ENCODE peak calls at places on chromosomes 11 and 22, in four cellular contexts. I is HCT116, Z is HepG2, Y is SK-N-SH. G is an unnamed sample.

GRCh38 chr11:28759311-28759710 is 651.1 kb downstream of the METTL15 start:
- DNase-seq in Z (no peak), Y (no peak), I (peak), G (no peak)

GRCh38 chr22:20194681-20195593 is 44.1 kb upstream of the CCDC188 start:
- DNase-seq in Y (no peak), I (no peak), Z (no peak), G (no peak)

GRCh38 chr22:32720924-32721323 is 80.6 kb upstream of the TIMP3 start:
- DNase-seq in Z (peak), Y (peak), I (no peak), G (no peak)

GRCh38 chr11:114264381-114264780 is 31.8 kb upstream of the NNMT start:
- DNase-seq in Y (no peak), I (no peak), Z (no peak), G (no peak)

GRCh38 chr11:12182650-12183511 is 72.5 kb downstream of the MICAL2 start:
- DNase-seq in Y (no peak), Z (peak), I (peak), G (peak)

GRCh38 chr11:61555978-61556377 is 24.9 kb downstream of the SYT7 start:
- DNase-seq in Y (no peak), Z (no peak), I (no peak), G (no peak)

GRCh38 chr22:46934172-46934745 is 171.8 kb downstream of the TBC1D22A start:
- DNase-seq in Z (no peak), I (no peak), Y (no peak), G (no peak)

GRCh38 chr22:19597399-19597735 is 73.2 kb upstream of the CLDN5 start:
- DNase-seq in Z (peak), Y (no peak), I (no peak), G (no peak)

GRCh38 chr11:71431271-71431670 is 16.9 kb downstream of the DHCR7 start:
- DNase-seq in Y (no peak), I (no peak), Z (no peak), G (no peak)

GRCh38 chr22:35480143-35480542 is 60.5 kb upstream of the RASD2 start:
- DNase-seq in Y (no peak), Z (no peak), I (no peak), G (no peak)

GRCh38 chr11:64007160-64007628 is 21.0 kb downstream of the OTUB1 start:
- DNase-seq in I (no peak), Y (peak), Z (no peak), G (peak)

GRCh38 chr11:57387284-57388030 is 3.0 kb downstream of the PRG2 start:
- DNase-seq in Z (no peak), I (no peak), Y (no peak), G (no peak)

GRCh38 chr22:39349967-39350802 is at the start of gene SYNGR1:
- DNase-seq in Y (peak), I (no peak), Z (no peak), G (no peak)

GRCh38 chr11:117175104-117175503 is 3.4 kb upstream of the SIDT2 start:
- DNase-seq in Y (no peak), Z (no peak), I (no peak), G (no peak)

GRCh38 chr11:13384837-13385417 is 78.1 kb downstream of the BTBD10 start:
- DNase-seq in Y (peak), I (peak), Z (peak), G (peak)

GRCh38 chr11:73312806-73313403 is 4.8 kb downstream of the ARHGEF17 start:
- DNase-seq in Z (no peak), I (no peak), Y (peak), G (no peak)

GRCh38 chr11:73315288-73316020 is 7.4 kb downstream of the ARHGEF17 start:
- DNase-seq in I (no peak), Z (no peak), Y (no peak), G (no peak)

GRCh38 chr11:73316422-73316821 is 8.3 kb downstream of the ARHGEF17 start:
- DNase-seq in I (no peak), Y (no peak), Z (no peak), G (no peak)

GRCh38 chr11:73313652-73314051 is 5.6 kb downstream of the ARHGEF17 start:
- DNase-seq in Z (no peak), I (no peak), Y (no peak), G (no peak)

DNA sequence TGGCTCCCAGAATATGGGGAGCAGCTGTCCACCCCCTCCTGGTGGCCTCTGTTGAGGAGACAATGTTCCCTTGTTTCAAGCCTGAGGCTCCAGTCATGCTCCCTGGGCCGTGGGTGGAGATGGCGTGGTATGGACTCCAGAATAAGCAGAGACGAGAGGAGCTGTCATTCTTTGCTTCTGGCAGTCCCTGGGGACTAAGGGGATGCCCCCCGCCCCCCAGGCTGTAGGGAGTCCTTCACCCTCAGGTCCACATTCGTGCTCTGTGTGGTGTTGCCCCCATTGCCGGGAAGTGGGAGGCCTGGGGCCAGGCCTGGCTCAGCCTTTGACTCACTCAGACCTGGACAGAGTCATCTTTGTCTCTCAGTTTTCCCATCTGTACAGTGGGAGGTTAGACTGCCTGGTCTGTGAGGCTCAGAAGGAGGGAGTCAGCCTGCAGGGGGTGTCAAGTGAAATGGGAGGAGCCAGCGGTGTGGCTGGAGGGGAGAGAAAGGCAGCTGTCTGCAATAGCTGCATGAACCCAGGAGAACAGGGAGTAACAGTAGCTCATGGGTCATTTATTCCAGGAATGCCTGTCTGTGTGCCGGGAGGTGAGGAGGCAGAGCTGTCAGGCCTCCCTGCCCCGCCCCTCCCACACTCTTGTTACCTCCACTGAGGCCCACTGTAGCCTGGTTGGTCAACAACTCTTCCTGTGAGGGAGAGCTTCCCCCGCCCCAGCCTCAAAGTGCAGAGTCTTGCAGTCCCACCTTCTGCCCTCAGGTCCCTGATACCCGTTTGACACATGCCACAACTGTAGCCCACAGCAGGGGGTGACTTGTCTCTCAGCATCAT is 6.3 kb downstream of the ARHGEF17 start:
- DNase-seq in Y (no peak), I (no peak), Z (peak), G (no peak)
- TF ChIP-seq JUND in Y (no peak), I (no peak), Z (no peak), G (no peak)

GRCh38 chr11:106503901-106504300 is 426.4 kb downstream of the AASDHPPT start:
- DNase-seq in I (no peak), Z (no peak), Y (peak), G (no peak)

DNA sequence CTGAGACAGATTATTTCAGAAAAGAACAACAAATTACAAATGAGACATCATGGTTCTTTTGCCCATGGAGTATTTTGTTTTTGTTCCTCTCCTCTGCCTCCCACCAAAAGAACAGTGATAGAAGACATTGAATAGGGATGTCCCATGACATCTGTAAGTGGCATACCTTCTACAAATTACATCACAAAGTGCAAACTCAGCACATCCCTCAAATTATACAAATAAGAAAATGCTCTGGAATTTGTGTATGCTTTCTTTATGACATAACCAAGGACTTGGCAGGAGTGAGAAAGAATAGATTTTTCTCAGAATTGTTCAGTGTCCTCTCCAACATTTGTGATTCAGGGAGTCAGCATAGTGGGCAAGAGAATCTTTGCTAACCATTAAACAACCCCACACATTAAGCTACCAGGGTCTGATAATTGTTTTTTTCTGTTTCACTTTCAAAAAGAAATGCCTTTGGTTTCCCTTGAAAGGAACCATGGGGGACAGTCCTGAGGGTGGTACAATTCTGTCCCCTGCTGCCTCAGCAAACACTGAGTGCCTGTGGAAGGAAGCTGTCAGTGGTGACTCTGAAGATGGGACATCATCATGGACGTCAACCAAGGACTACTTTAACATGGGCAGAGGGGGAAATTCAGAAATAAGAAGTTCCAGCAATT is 430.3 kb downstream of the AASDHPPT start:
- DNase-seq in Y (no peak), I (no peak), Z (no peak), G (no peak)
- TF ChIP-seq JUND in Y (no peak), I (no peak), Z (no peak), G (no peak)

GRCh38 chr11:78825531-78825930 is 250.9 kb upstream of the NARS2 start:
- DNase-seq in I (no peak), Z (no peak), Y (no peak), G (no peak)
- TF ChIP-seq JUND in I (no peak), Z (no peak), Y (no peak), G (no peak)

GRCh38 chr22:48919187-48919590 is 908.5 kb downstream of the BRD1 start:
- DNase-seq in I (no peak), Y (no peak), Z (no peak), G (no peak)
- TF ChIP-seq JUND in I (no peak), Y (no peak), Z (no peak), G (no peak)

GRCh38 chr11:59137190-59137589 is 5.5 kb upstream of the FAM111A start:
- DNase-seq in Y (no peak), Z (no peak), I (no peak), G (no peak)

GRCh38 chr11:59135648-59136461 is 6.8 kb upstream of the FAM111A start:
- DNase-seq in I (peak), Z (peak), Y (peak), G (peak)

GRCh38 chr11:59141673-59142460 is 789 bp upstream of the FAM111A start:
- DNase-seq in Z (no peak), I (no peak), Y (no peak), G (no peak)

GRCh38 chr11:59141191-59141590 is 1.5 kb upstream of the FAM111A start:
- DNase-seq in Y (no peak), Z (no peak), I (no peak), G (no peak)

DNA sequence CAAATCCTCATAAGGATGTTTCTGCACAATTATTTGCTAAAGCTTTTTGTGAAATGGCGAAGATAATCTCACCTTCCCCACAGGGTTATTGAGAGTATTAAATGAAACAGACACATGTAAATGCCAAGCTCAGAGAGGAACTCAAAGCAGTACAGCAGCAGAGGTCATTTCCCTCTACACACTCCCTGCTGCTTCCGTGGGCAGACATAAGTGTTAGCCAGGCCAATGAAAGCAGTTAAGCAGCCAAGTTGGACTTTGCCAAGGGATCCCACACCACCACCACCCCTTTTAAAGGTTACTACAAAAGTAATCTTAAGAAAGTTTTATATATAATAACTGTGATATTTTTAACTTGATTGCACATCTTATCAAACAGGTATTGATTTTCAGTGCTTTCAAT is 4.0 kb upstream of the FAM111A start:
- DNase-seq in Z (no peak), I (no peak), Y (no peak), G (no peak)
- TF ChIP-seq JUND in Z (no peak), I (no peak), Y (no peak), G (no peak)

GRCh38 chr11:126113963-126114362 is 51.3 kb upstream of the CDON start:
- DNase-seq in Y (no peak), I (no peak), Z (no peak), G (no peak)

GRCh38 chr11:126113515-126113957 is 50.9 kb upstream of the CDON start:
- DNase-seq in I (peak), Y (peak), Z (peak), G (peak)

GRCh38 chr11:126115820-126116319 is 53.2 kb upstream of the CDON start:
- DNase-seq in I (peak), Y (peak), Z (peak), G (peak)

GRCh38 chr11:126114486-126115252 is 52.0 kb upstream of the CDON start:
- DNase-seq in I (no peak), Z (no peak), Y (peak), G (no peak)

DNA sequence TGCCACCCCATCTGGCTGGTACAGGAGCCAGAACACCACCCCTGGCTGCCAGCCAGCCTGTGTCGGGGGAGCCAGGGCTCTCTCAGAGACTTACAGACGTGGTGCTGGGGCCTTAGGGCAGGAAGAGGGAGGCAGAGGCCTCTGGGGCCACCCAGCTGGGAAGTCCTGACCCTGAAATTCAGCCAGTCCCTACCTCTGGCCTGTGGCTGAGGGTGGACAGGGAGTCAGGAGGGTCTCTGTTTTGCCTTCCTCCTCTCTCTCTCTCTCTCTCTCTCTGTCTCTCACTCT is 52.5 kb upstream of the CDON start:
- DNase-seq in Y (peak), Z (no peak), I (no peak), G (peak)
- TF ChIP-seq JUND in Y (no peak), Z (no peak), I (no peak), G (no peak)

GRCh38 chr22:22397292-22397870 is 111.2 kb downstream of the ZNF280B start:
- DNase-seq in I (peak), Y (no peak), Z (peak), G (peak)
- TF ChIP-seq JUND in I (no peak), Y (no peak), Z (no peak), G (no peak)

GRCh38 chr22:45726081-45726480 is 54.4 kb downstream of the ATXN10 start:
- DNase-seq in Y (no peak), Z (no peak), I (no peak), G (no peak)

GRCh38 chr22:45735273-45735672 is 63.6 kb downstream of the ATXN10 start:
- DNase-seq in Z (no peak), I (no peak), Y (no peak), G (no peak)

GRCh38 chr22:45731798-45732495 is 60.3 kb downstream of the ATXN10 start:
- DNase-seq in Z (peak), Y (no peak), I (no peak), G (no peak)

DNA sequence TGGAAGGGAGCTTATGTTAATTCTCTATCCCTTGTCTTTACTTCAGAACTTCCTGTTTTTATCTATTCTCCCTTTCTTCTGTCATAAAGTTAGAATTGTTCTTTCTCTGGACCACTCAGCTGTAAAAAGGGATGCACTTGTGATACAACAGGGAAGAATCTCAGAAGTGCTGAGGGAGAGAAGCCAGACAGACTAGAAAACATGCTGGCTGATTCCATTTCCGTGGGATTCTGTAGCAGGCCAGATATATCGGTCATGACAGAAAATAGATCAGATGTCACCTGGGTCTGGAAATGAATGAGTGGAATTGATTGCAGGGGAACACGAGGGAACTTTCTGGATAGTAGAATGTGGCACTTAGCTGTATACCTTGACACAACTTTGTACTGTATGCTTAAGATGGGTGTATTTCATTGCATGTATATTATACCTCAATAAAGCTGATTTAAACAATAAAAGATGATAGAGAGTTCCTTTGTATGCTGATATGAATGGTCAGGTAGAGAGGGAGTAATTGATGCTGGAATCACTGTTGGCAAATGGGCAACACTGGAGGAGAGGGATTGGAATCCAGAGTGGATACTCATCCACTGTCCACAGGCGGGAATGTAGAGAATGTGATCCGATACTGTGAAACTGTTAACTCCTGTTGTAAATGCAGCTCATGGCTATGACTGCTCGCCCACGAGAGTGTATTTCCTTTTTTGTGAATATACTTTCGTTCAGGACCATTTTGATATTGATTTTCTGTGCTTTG is 59.6 kb downstream of the ATXN10 start:
- DNase-seq in I (no peak), Y (no peak), Z (no peak), G (no peak)
- TF ChIP-seq JUND in I (no peak), Y (no peak), Z (no peak), G (no peak)

GRCh38 chr11:67255353-67255752 is 10.9 kb upstream of the GRK2 start:
- DNase-seq in Y (no peak), Z (no peak), I (no peak), G (no peak)
- TF ChIP-seq JUND in Y (no peak), Z (no peak), I (no peak), G (no peak)